ENCODE peak calls at places on chromosomes 4 and X, in four cellular contexts. W is GM12878, B is K562, K is HepG2. I is an unnamed sample.
A peak's percentile ranks its signal among the peaks of the same experiment; 100 is the strongest.

GRCh38 chr4:82948647-82949204 is 48.2 kb downstream of the THAP9 start:
- DNase-seq in W (no peak), B (no peak), K (no peak), I (no peak)

GRCh38 chrX:105645667-105646354 is 176.5 kb upstream of the NRK start:
- DNase-seq in W (no peak), B (no peak), K (no peak), I (no peak)

GRCh38 chr4:8241211-8241779 is 28.3 kb upstream of the HTRA3 start:
- DNase-seq in W (no peak), B (no peak), K (no peak), I (no peak)

GRCh38 chr4:16505726-16506125 is 279.5 kb upstream of the TAPT1 start:
- DNase-seq in W (no peak), B (no peak), K (no peak), I (peak; percentile 56)

GRCh38 chr4:41670530-41670929 is 78.0 kb downstream of the PHOX2B start:
- DNase-seq in W (no peak), B (no peak), K (no peak), I (no peak)

GRCh38 chr4:158581161-158581560 is 59.5 kb downstream of the RXFP1 start:
- DNase-seq in W (no peak), B (no peak), K (no peak), I (no peak)

GRCh38 chr4:100805547-100805946 is 287.7 kb upstream of the EMCN start:
- DNase-seq in W (no peak), B (no peak), K (no peak), I (peak; percentile 54)

GRCh38 chr4:7382634-7383014 is 52.1 kb downstream of the PSAPL1 start:
- DNase-seq in W (no peak), B (no peak), K (no peak), I (no peak)

GRCh38 chrX:74104356-74105065 is 199.5 kb upstream of the ZCCHC13 start:
- DNase-seq in W (no peak), B (no peak), K (no peak), I (no peak)

GRCh38 chrX:24668111-24668510 is 21.0 kb upstream of the PCYT1B start:
- DNase-seq in W (no peak), B (no peak), K (no peak), I (no peak)

GRCh38 chr4:55181606-55182005 is 56.2 kb upstream of the KDR start:
- DNase-seq in W (no peak), B (no peak), K (no peak), I (no peak)

GRCh38 chr4:15543537-15544195 is 74.0 kb downstream of the CC2D2A start:
- DNase-seq in W (no peak), B (no peak), K (no peak), I (no peak)

GRCh38 chr4:161893566-161893965 is 270.2 kb downstream of the FSTL5 start:
- DNase-seq in W (no peak), B (no peak), K (no peak), I (no peak)

GRCh38 chr4:15392053-15392805 is 35.6 kb upstream of the C1QTNF7 start:
- DNase-seq in W (no peak), B (no peak), K (no peak), I (no peak)

GRCh38 chr4:36024901-36025610 is 219.3 kb downstream of the ARAP2 start:
- DNase-seq in W (no peak), B (no peak), K (no peak), I (no peak)

GRCh38 chr4:186643501-186644315 is 79.9 kb downstream of the FAT1 start:
- DNase-seq in W (no peak), B (no peak), K (peak; percentile 94), I (no peak)

GRCh38 chr4:8765631-8766590 is 105.7 kb downstream of the HMX1 start:
- DNase-seq in W (no peak), B (no peak), K (no peak), I (peak; percentile 7)

GRCh38 chrX:30261012-30261411 is 14.1 kb downstream of the MAGEB1 start:
- DNase-seq in W (no peak), B (no peak), K (no peak), I (no peak)

GRCh38 chr4:158861766-158862165 is 92.9 kb downstream of the FNIP2 start:
- DNase-seq in W (no peak), B (no peak), K (no peak), I (no peak)

GRCh38 chrX:115437841-115438240 is 123.1 kb upstream of the PLS3 start:
- DNase-seq in W (no peak), B (no peak), K (no peak), I (no peak)

GRCh38 chrX:39304746-39305145 is 503.5 kb downstream of the MID1IP1 start:
- DNase-seq in W (no peak), B (no peak), K (no peak), I (no peak)

GRCh38 chr4:188002346-188002745 is 6.8 kb downstream of the ZFP42 start:
- DNase-seq in W (no peak), B (no peak), K (no peak), I (no peak)

GRCh38 chr4:138663883-138664282 is 351.7 kb upstream of the NOCT start:
- DNase-seq in W (no peak), B (no peak), K (no peak), I (no peak)

GRCh38 chr4:19748911-19749473 is 502.7 kb upstream of the SLIT2 start:
- DNase-seq in W (no peak), B (no peak), K (no peak), I (no peak)

GRCh38 chr4:58766763-58767162 is 1656.6 kb upstream of the IGFBP7 start:
- DNase-seq in W (no peak), B (no peak), K (no peak), I (no peak)

GRCh38 chrX:39396358-39396995 is 595.2 kb downstream of the MID1IP1 start:
- DNase-seq in W (no peak), B (no peak), K (no peak), I (no peak)

GRCh38 chr4:1164040-1164439 is 8.3 kb downstream of the SPON2 start:
- DNase-seq in W (no peak), B (no peak), K (no peak), I (no peak)

GRCh38 chr4:175560628-175561027 is 251.4 kb downstream of the GPM6A start:
- DNase-seq in W (no peak), B (no peak), K (no peak), I (no peak)

GRCh38 chr4:48949518-48950207 is 36.4 kb upstream of the CWH43 start:
- DNase-seq in W (no peak), B (no peak), K (no peak), I (no peak)

GRCh38 chr4:141567326-141567915 is 69.0 kb upstream of the IL15 start:
- DNase-seq in W (no peak), B (no peak), K (no peak), I (no peak)

GRCh38 chr4:25406081-25406692 is 29.1 kb downstream of the ANAPC4 start:
- DNase-seq in W (no peak), B (no peak), K (peak; percentile 45), I (no peak)

GRCh38 chrX:130896816-130897508 is 6.0 kb downstream of the ENOX2 start:
- DNase-seq in W (no peak), B (no peak), K (no peak), I (no peak)

GRCh38 chr4:53937327-53937726 is 127.1 kb downstream of the CHIC2 start:
- DNase-seq in W (no peak), B (no peak), K (no peak), I (no peak)

GRCh38 chr4:158446106-158446505 is 75.6 kb upstream of the RXFP1 start:
- DNase-seq in W (no peak), B (no peak), K (no peak), I (no peak)

GRCh38 chr4:5500165-5500564 is 208.2 kb downstream of the EVC2 start:
- DNase-seq in W (no peak), B (no peak), K (no peak), I (no peak)

GRCh38 chrX:114268643-114269042 is 315.2 kb upstream of the HTR2C start:
- DNase-seq in W (no peak), B (no peak), K (no peak), I (no peak)

DNA sequence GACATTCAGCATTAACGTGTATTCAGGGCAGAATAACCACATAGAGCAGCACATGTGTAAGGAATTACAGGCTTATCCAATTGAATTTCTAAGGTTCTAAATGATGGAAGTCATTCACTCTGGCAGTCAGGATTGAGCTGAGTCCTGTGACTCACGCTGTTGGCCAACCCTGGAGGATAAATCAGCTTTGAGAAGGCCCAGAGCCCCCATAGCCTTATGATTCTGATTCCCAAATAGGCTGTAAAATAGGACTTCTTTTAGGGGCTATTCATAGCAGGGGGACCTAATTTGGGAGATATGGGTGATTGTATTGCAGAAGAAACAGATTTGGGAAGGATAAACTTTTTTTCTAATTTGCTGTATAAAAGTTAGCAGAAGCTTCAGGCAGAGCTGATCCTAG is 8.1 kb upstream of the HPF1 start:
- DNase-seq in W (no peak), B (no peak), K (no peak), I (no peak)
- TF ChIP-seq USF2 in W (no peak), B (no peak), K (no peak), I (no peak)

DNA sequence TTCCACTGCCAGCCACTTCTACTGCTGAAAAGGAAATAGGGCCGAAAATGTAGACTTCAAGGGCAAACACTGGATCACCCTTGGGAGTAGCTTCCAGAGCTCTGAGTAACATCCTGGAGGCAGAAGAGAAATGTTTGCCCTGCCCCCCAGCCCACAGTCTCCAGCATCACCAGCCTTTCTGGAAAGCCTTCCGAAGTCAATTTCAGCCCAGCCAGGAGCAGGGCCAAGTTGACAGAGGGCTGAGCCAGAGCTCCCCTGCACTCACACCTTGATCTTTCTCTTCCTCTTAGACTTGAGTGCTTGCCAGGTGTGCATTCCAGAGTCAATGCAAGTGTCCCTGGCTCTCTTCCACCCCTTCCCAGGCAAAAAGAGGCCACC is 35.2 kb downstream of the SLC25A5 start:
- DNase-seq in W (no peak), B (no peak), K (peak; percentile 22), I (no peak)
- TF ChIP-seq CBFB in W (no peak), B (no peak), K (no peak), I (no peak)

DNA sequence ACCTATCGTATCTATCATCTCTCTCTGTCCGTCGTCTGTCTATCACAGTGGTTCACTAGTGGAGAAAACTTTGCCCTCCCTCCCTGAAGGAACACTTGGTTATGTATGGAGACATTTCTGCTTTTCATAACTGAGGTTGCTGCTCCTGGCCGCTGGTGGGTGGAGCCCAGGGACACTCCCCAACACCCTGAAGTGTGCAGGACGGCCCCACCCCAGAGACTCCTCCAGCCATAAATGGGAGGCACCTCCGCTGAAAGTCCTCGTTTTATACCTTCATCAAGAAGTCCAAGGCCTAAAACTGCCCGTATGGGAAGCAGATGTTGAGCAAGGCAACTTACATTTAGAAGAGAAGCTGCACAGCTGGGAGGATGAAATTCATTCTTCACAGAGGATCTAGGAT is 43.6 kb downstream of the PRKX start:
- DNase-seq in W (no peak), B (no peak), K (no peak), I (no peak)
- TF ChIP-seq USF2 in W (no peak), B (no peak), K (no peak), I (no peak)

GRCh38 chr4:184250795-184251679 is 33.4 kb upstream of the ENPP6 start:
- DNase-seq in W (no peak), B (peak; percentile 61), K (peak; percentile 71), I (no peak)
- TF ChIP-seq CBFB in W (no peak), B (no peak), K (no peak), I (no peak)